ENCODE peak calls at places on chromosomes 4 and X, in five cellular contexts. X, D, I, F and A are unnamed samples. For H3K9me3, the result is how much of the 10 kb centered on the place peaks cover.

GRCh38 chr4:122746485-122746965 is 14.0 kb downstream of the BBS12 start:
- DNase-seq in X (no peak), I (peak), D (no peak), F (no peak), A (no peak)

GRCh38 chr4:111761531-111761930 is 383.7 kb upstream of the FAM241A start:
- DNase-seq in I (peak), D (no peak), F (no peak), X (no peak), A (no peak)

GRCh38 chr4:54661686-54662085 is 3.9 kb downstream of the KIT start:
- DNase-seq in I (peak), D (no peak), F (no peak), X (no peak), A (no peak)

GRCh38 chrX:9349572-9350259 is 115.1 kb upstream of the TBL1X start:
- DNase-seq in X (no peak), D (no peak), I (peak), F (peak), A (no peak)

GRCh38 chr4:41600243-41600642 is 62.3 kb downstream of the LIMCH1 start:
- DNase-seq in X (no peak), F (no peak), I (peak), D (peak), A (no peak)

GRCh38 chr4:184448828-184449227 is 25.5 kb downstream of the IRF2 start:
- DNase-seq in X (peak), I (peak), F (no peak), D (peak), A (peak)

GRCh38 chrX:137926090-137926489 is 360.2 kb downstream of the ZIC3 start:
- DNase-seq in X (no peak), F (peak), D (no peak), I (no peak), A (no peak)

GRCh38 chrX:11555759-11556158 is 110.0 kb downstream of the ARHGAP6 start:
- DNase-seq in X (no peak), I (peak), F (no peak), D (no peak), A (no peak)

GRCh38 chrX:124388562-124388961 is 42.2 kb downstream of the SH2D1A start:
- DNase-seq in F (peak), D (peak), X (no peak), I (peak), A (peak)

GRCh38 chr4:112702892-112703291 is 65.9 kb downstream of the LARP7 start:
- DNase-seq in F (no peak), I (peak), X (no peak), D (no peak), A (no peak)

GRCh38 chrX:71253253-71254091 is 468 bp downstream of the ZMYM3 start:
- DNase-seq in X (peak), F (peak), D (peak), I (peak), A (no peak)

GRCh38 chrX:13360146-13360545 is 40.3 kb upstream of the ATXN3L start:
- DNase-seq in X (no peak), F (no peak), D (peak), I (no peak), A (no peak)

GRCh38 chr4:144463236-144463635 is 182.7 kb upstream of the HHIP start:
- DNase-seq in D (no peak), F (no peak), I (no peak), X (no peak), A (no peak)

GRCh38 chrX:65241059-65241721 is 264.9 kb upstream of the ZC4H2 start:
- DNase-seq in I (peak), X (no peak), D (no peak), F (no peak), A (no peak)
- H3K9me3 ChIP-seq in I (under half), X (under half), D (under half), F (under half), A (half or more)

DNA sequence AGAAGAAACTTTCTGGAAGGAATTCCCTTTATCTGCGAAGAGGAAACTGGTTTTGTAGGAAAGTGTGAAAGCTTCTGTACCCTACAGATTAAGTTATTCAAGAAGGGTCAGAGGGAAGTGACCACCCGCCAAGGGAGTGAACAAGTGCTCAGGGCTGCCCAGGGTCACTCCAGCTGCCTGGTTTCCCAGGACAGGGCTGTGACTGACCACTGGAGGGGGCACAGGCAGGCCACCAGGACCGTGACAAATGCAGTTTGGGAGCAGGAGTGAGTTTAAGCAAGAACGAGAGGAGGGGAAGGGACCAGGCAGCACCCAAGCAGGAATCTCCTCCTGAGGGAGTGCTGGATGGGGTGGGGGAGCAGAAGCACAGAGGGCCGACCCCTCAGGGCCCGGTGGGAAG is 34.2 kb downstream of the ZFYVE28 start:
- DNase-seq in X (no peak), D (no peak), F (no peak), I (no peak), A (no peak)
- H3K4me3 ChIP-seq in X (no peak), D (no peak), F (no peak), I (no peak), A (no peak)

GRCh38 chrX:65266482-65266881 is 268.1 kb downstream of the LAS1L start:
- DNase-seq in I (no peak), X (no peak), D (no peak), F (no peak), A (no peak)
- H3K9me3 ChIP-seq in I (under half), X (under half), D (under half), F (under half), A (under half)

GRCh38 chr4:103424853-103425252 is 226.7 kb upstream of the CENPE start:
- DNase-seq in D (no peak), X (no peak), I (peak), F (no peak), A (no peak)
- H3K4me3 ChIP-seq in D (no peak), X (no peak), I (no peak), F (no peak), A (no peak)

GRCh38 chrX:65997978-65998717 is 41.7 kb downstream of the VSIG4 start:
- DNase-seq in I (no peak), D (no peak), X (no peak), F (no peak), A (no peak)

GRCh38 chrX:65990702-65991101 is 49.2 kb downstream of the VSIG4 start:
- DNase-seq in I (no peak), D (no peak), F (no peak), X (no peak), A (no peak)

GRCh38 chrX:65994519-65995501 is 45.1 kb downstream of the VSIG4 start:
- DNase-seq in F (no peak), I (no peak), D (no peak), X (no peak), A (no peak)

GRCh38 chrX:65993915-65994460 is 45.9 kb downstream of the VSIG4 start:
- DNase-seq in D (no peak), F (no peak), I (no peak), X (no peak), A (no peak)

DNA sequence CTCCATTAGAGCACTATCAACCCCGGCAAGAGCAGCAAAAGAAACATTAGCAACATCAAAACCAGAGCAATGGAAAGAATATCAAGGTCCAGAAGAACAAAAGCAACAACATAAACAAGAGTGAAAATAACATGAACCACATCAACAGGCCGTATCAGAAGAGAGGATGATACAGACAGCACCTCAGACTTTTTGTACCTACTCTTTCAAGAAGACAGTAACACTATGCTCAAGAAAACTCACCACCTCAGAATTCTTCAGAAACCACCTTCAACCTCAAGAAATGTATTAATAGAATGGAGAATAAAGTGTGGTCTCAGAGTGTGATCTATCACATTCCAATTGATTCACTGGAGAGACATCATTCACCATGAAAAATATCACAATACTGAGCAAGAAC is 46.5 kb downstream of the VSIG4 start:
- DNase-seq in F (no peak), I (no peak), X (no peak), D (no peak), A (no peak)
- H3K9me3 ChIP-seq in F (under half), I (under half), X (under half), D (under half), A (under half)

DNA sequence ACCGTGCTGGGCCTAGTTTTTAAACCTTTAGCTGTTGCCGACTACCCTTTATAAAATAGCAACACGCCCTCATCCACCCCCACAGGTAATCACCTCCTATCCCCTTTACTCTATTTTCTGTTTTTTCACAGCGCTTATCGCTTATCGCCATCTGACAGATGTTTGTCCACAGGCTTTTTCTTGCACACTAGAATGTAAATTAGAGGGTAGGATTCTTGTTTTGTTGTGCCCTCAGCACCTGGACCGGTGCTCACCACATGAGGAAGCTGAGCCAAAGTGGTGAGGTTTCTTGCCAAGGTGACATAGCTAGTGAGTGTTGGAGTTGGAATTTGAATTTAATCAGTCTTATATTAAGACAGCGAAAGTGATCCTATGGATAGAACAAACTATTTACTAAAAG is 2.9 kb upstream of the RBBP7 start:
- DNase-seq in I (no peak), F (no peak), X (no peak), D (no peak), A (no peak)
- H3K4me3 ChIP-seq in I (no peak), F (no peak), X (no peak), D (no peak), A (no peak)

GRCh38 chr4:24968992-24969391 is 56.1 kb upstream of the CCDC149 start:
- DNase-seq in D (no peak), X (no peak), F (no peak), I (no peak), A (no peak)
- H3K9me3 ChIP-seq in D (under half), X (under half), F (under half), I (under half), A (under half)